ENCODE peak calls at places on chromosomes 1 and 21, in six cellular contexts. One of them, this sample, is unnamed.

GRCh38 chr1:226541631-226542622 is 6.6 kb upstream of the STUM start:
- DNase-seq in colonic mucosa: peak
- DNase-seq in cardiac fibroblast: peak
- DNase-seq in BE2C: peak
- DNase-seq in CD4-positive, alpha-beta memory T cell: no peak
- DNase-seq in CD8-positive, alpha-beta memory T cell: no peak
- DNase-seq in this sample: no peak

GRCh38 chr1:204199579-204199978 is 3.3 kb upstream of the KISS1 start:
- DNase-seq in colonic mucosa: no peak
- DNase-seq in cardiac fibroblast: no peak
- DNase-seq in BE2C: no peak
- DNase-seq in CD4-positive, alpha-beta memory T cell: no peak
- DNase-seq in CD8-positive, alpha-beta memory T cell: no peak
- DNase-seq in this sample: no peak

GRCh38 chr21:15279484-15279883 is 214.7 kb upstream of the NRIP1 start:
- DNase-seq in colonic mucosa: no peak
- DNase-seq in cardiac fibroblast: peak
- DNase-seq in BE2C: no peak
- DNase-seq in CD4-positive, alpha-beta memory T cell: no peak
- DNase-seq in CD8-positive, alpha-beta memory T cell: no peak
- DNase-seq in this sample: no peak

GRCh38 chr1:198291036-198291435 is 134.2 kb downstream of the NEK7 start:
- DNase-seq in colonic mucosa: no peak
- DNase-seq in cardiac fibroblast: no peak
- DNase-seq in BE2C: no peak
- DNase-seq in CD4-positive, alpha-beta memory T cell: no peak
- DNase-seq in CD8-positive, alpha-beta memory T cell: no peak
- DNase-seq in this sample: no peak

GRCh38 chr1:92081031-92081430 is 886 bp downstream of the BTBD8 start:
- DNase-seq in colonic mucosa: no peak
- DNase-seq in cardiac fibroblast: no peak
- DNase-seq in BE2C: no peak
- DNase-seq in CD4-positive, alpha-beta memory T cell: no peak
- DNase-seq in CD8-positive, alpha-beta memory T cell: no peak
- DNase-seq in this sample: no peak

GRCh38 chr1:218969021-218969420 is 204.7 kb upstream of the LYPLAL1 start:
- DNase-seq in colonic mucosa: no peak
- DNase-seq in cardiac fibroblast: peak
- DNase-seq in BE2C: no peak
- DNase-seq in CD4-positive, alpha-beta memory T cell: no peak
- DNase-seq in CD8-positive, alpha-beta memory T cell: no peak
- DNase-seq in this sample: peak

GRCh38 chr1:239739919-239740318 is 351.8 kb upstream of the FMN2 start:
- DNase-seq in colonic mucosa: no peak
- DNase-seq in cardiac fibroblast: no peak
- DNase-seq in BE2C: no peak
- DNase-seq in CD4-positive, alpha-beta memory T cell: no peak
- DNase-seq in CD8-positive, alpha-beta memory T cell: no peak
- DNase-seq in this sample: no peak

GRCh38 chr1:97384294-97384952 is 536.4 kb downstream of the DPYD start:
- DNase-seq in colonic mucosa: no peak
- DNase-seq in cardiac fibroblast: peak
- DNase-seq in BE2C: no peak
- DNase-seq in CD4-positive, alpha-beta memory T cell: no peak
- DNase-seq in CD8-positive, alpha-beta memory T cell: no peak
- DNase-seq in this sample: no peak

GRCh38 chr1:184296466-184297243 is 90.2 kb upstream of the C1orf21 start:
- DNase-seq in colonic mucosa: peak
- DNase-seq in cardiac fibroblast: peak
- DNase-seq in BE2C: peak
- DNase-seq in CD4-positive, alpha-beta memory T cell: no peak
- DNase-seq in CD8-positive, alpha-beta memory T cell: no peak
- DNase-seq in this sample: peak

GRCh38 chr1:106957795-106958194 is 98.7 kb upstream of the PRMT6 start:
- DNase-seq in colonic mucosa: no peak
- DNase-seq in cardiac fibroblast: no peak
- DNase-seq in BE2C: no peak
- DNase-seq in CD4-positive, alpha-beta memory T cell: no peak
- DNase-seq in CD8-positive, alpha-beta memory T cell: no peak
- DNase-seq in this sample: no peak

GRCh38 chr1:153260473-153260979 is 1.0 kb downstream of the LORICRIN start:
- DNase-seq in colonic mucosa: no peak
- DNase-seq in cardiac fibroblast: no peak
- DNase-seq in BE2C: no peak
- DNase-seq in CD4-positive, alpha-beta memory T cell: peak
- DNase-seq in CD8-positive, alpha-beta memory T cell: no peak
- DNase-seq in this sample: no peak

GRCh38 chr1:241706967-241707366 is 54.9 kb downstream of the WDR64 start:
- DNase-seq in colonic mucosa: no peak
- DNase-seq in cardiac fibroblast: peak
- DNase-seq in BE2C: no peak
- DNase-seq in CD4-positive, alpha-beta memory T cell: peak
- DNase-seq in CD8-positive, alpha-beta memory T cell: peak
- DNase-seq in this sample: no peak

GRCh38 chr1:156438278-156438987 is 62.1 kb downstream of the MEF2D start:
- DNase-seq in colonic mucosa: no peak
- DNase-seq in cardiac fibroblast: peak
- DNase-seq in BE2C: no peak
- DNase-seq in CD4-positive, alpha-beta memory T cell: no peak
- DNase-seq in CD8-positive, alpha-beta memory T cell: no peak
- DNase-seq in this sample: no peak

GRCh38 chr1:222716393-222716792 is 4.0 kb downstream of the BROX start:
- DNase-seq in colonic mucosa: no peak
- DNase-seq in cardiac fibroblast: no peak
- DNase-seq in BE2C: no peak
- DNase-seq in CD4-positive, alpha-beta memory T cell: no peak
- DNase-seq in CD8-positive, alpha-beta memory T cell: no peak
- DNase-seq in this sample: no peak

GRCh38 chr1:109250454-109251276 is 1.3 kb downstream of the CELSR2 start:
- DNase-seq in colonic mucosa: no peak
- DNase-seq in cardiac fibroblast: no peak
- DNase-seq in BE2C: no peak
- DNase-seq in CD4-positive, alpha-beta memory T cell: no peak
- DNase-seq in CD8-positive, alpha-beta memory T cell: no peak
- DNase-seq in this sample: no peak

GRCh38 chr1:203465146-203465798 is 10.3 kb upstream of the PRELP start:
- DNase-seq in colonic mucosa: no peak
- DNase-seq in cardiac fibroblast: no peak
- DNase-seq in BE2C: no peak
- DNase-seq in CD4-positive, alpha-beta memory T cell: no peak
- DNase-seq in CD8-positive, alpha-beta memory T cell: no peak
- DNase-seq in this sample: no peak

GRCh38 chr1:8302181-8302681 is 15.7 kb upstream of the SLC45A1 start:
- DNase-seq in colonic mucosa: no peak
- DNase-seq in cardiac fibroblast: no peak
- DNase-seq in BE2C: no peak
- DNase-seq in CD4-positive, alpha-beta memory T cell: no peak
- DNase-seq in CD8-positive, alpha-beta memory T cell: no peak
- DNase-seq in this sample: no peak

GRCh38 chr1:234755449-234755863 is 145.5 kb upstream of the IRF2BP2 start:
- DNase-seq in colonic mucosa: peak
- DNase-seq in cardiac fibroblast: peak
- DNase-seq in BE2C: peak
- DNase-seq in CD4-positive, alpha-beta memory T cell: no peak
- DNase-seq in CD8-positive, alpha-beta memory T cell: no peak
- DNase-seq in this sample: peak

GRCh38 chr1:115454835-115455511 is 116.9 kb upstream of the NGF start:
- DNase-seq in colonic mucosa: no peak
- DNase-seq in cardiac fibroblast: no peak
- DNase-seq in BE2C: no peak
- DNase-seq in CD4-positive, alpha-beta memory T cell: no peak
- DNase-seq in CD8-positive, alpha-beta memory T cell: no peak
- DNase-seq in this sample: no peak

GRCh38 chr1:94658221-94658620 is 116.7 kb upstream of the F3 start:
- DNase-seq in colonic mucosa: no peak
- DNase-seq in cardiac fibroblast: peak
- DNase-seq in BE2C: no peak
- DNase-seq in CD4-positive, alpha-beta memory T cell: no peak
- DNase-seq in CD8-positive, alpha-beta memory T cell: no peak
- DNase-seq in this sample: no peak

GRCh38 chr1:1540015-1540816 is at the start of gene TMEM240:
- DNase-seq in colonic mucosa: peak
- DNase-seq in cardiac fibroblast: peak
- DNase-seq in BE2C: peak
- DNase-seq in CD4-positive, alpha-beta memory T cell: peak
- DNase-seq in CD8-positive, alpha-beta memory T cell: peak
- DNase-seq in this sample: peak

GRCh38 chr21:44279621-44280260 is 5.9 kb upstream of the AIRE start:
- DNase-seq in colonic mucosa: no peak
- DNase-seq in cardiac fibroblast: no peak
- DNase-seq in BE2C: no peak
- DNase-seq in CD4-positive, alpha-beta memory T cell: no peak
- DNase-seq in CD8-positive, alpha-beta memory T cell: no peak
- DNase-seq in this sample: no peak

GRCh38 chr1:15946546-15947381 is 29.1 kb downstream of the ZBTB17 start:
- DNase-seq in colonic mucosa: no peak
- DNase-seq in cardiac fibroblast: no peak
- DNase-seq in BE2C: no peak
- DNase-seq in CD4-positive, alpha-beta memory T cell: no peak
- DNase-seq in CD8-positive, alpha-beta memory T cell: no peak
- DNase-seq in this sample: no peak

GRCh38 chr1:90351019-90351418 is 356.1 kb downstream of the ZNF326 start:
- DNase-seq in colonic mucosa: no peak
- DNase-seq in cardiac fibroblast: no peak
- DNase-seq in BE2C: no peak
- DNase-seq in CD4-positive, alpha-beta memory T cell: no peak
- DNase-seq in CD8-positive, alpha-beta memory T cell: no peak
- DNase-seq in this sample: no peak

GRCh38 chr21:44058981-44059380 is 46.9 kb downstream of the TRAPPC10 start:
- DNase-seq in colonic mucosa: no peak
- DNase-seq in cardiac fibroblast: no peak
- DNase-seq in BE2C: no peak
- DNase-seq in CD4-positive, alpha-beta memory T cell: no peak
- DNase-seq in CD8-positive, alpha-beta memory T cell: no peak
- DNase-seq in this sample: no peak

GRCh38 chr1:20681999-20682398 is 20.8 kb upstream of the DDOST start:
- DNase-seq in colonic mucosa: no peak
- DNase-seq in cardiac fibroblast: no peak
- DNase-seq in BE2C: no peak
- DNase-seq in CD4-positive, alpha-beta memory T cell: no peak
- DNase-seq in CD8-positive, alpha-beta memory T cell: no peak
- DNase-seq in this sample: no peak
- H3K4me3 ChIP-seq in colonic mucosa: no peak
- H3K4me3 ChIP-seq in cardiac fibroblast: no peak
- H3K4me3 ChIP-seq in BE2C: no peak
- H3K4me3 ChIP-seq in CD4-positive, alpha-beta memory T cell: no peak
- H3K4me3 ChIP-seq in CD8-positive, alpha-beta memory T cell: no peak
- H3K4me3 ChIP-seq in this sample: no peak

GRCh38 chr1:12078575-12078937 is 15.5 kb downstream of the TNFRSF8 start:
- DNase-seq in colonic mucosa: no peak
- DNase-seq in cardiac fibroblast: no peak
- DNase-seq in BE2C: no peak
- DNase-seq in CD4-positive, alpha-beta memory T cell: no peak
- DNase-seq in CD8-positive, alpha-beta memory T cell: no peak
- DNase-seq in this sample: no peak
- H3K4me3 ChIP-seq in colonic mucosa: no peak
- H3K4me3 ChIP-seq in cardiac fibroblast: no peak
- H3K4me3 ChIP-seq in BE2C: no peak
- H3K4me3 ChIP-seq in CD4-positive, alpha-beta memory T cell: no peak
- H3K4me3 ChIP-seq in CD8-positive, alpha-beta memory T cell: no peak
- H3K4me3 ChIP-seq in this sample: no peak

DNA sequence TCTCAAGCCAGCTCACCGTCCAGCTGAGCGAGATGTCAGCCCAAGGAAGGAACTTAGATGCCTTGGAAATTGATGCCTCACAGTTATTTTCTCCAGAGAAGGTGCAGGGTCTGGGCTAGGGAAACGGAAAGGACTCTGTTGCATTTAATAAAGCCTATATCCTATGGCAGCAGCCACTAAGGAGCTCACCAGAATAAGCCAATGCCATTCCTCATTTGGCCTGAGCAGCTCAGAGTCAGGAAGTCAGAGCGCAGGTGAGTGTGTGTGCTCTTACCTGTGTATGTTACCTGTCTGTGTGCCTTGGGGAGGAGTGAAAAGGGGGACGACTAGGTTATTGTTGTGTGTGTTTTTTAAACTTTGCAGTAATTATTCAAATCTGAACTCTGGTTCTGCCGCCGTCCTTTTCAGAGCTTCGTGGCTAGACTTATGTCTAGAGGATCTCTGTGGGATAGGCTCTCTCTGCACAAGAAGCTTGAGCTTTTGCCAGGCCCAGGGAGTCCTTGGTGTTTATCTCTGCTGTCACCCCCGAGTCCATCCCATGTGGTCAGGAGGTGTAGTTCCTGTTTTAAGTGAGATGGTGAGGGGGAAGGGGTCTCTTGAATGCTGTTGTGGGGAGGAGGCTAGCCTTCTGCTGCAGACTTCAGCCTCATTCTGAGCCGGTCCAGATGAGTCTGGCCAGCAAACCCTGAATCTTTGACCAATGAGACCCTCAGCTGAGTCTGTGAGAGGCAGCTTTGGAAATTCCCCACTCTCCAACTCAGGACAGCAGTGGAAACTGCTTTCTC is 2.4 kb downstream of the TMCC2 start:
- DNase-seq in colonic mucosa: no peak
- DNase-seq in cardiac fibroblast: no peak
- DNase-seq in BE2C: no peak
- DNase-seq in CD4-positive, alpha-beta memory T cell: no peak
- DNase-seq in CD8-positive, alpha-beta memory T cell: no peak
- DNase-seq in this sample: no peak
- H3K4me3 ChIP-seq in colonic mucosa: no peak
- H3K4me3 ChIP-seq in cardiac fibroblast: no peak
- H3K4me3 ChIP-seq in BE2C: no peak
- H3K4me3 ChIP-seq in CD4-positive, alpha-beta memory T cell: no peak
- H3K4me3 ChIP-seq in CD8-positive, alpha-beta memory T cell: no peak
- H3K4me3 ChIP-seq in this sample: peak

GRCh38 chr1:201502511-201502857 is 4.4 kb downstream of the CSRP1 start:
- DNase-seq in colonic mucosa: no peak
- DNase-seq in cardiac fibroblast: no peak
- DNase-seq in BE2C: no peak
- DNase-seq in CD4-positive, alpha-beta memory T cell: no peak
- DNase-seq in CD8-positive, alpha-beta memory T cell: no peak
- DNase-seq in this sample: no peak
- H3K4me3 ChIP-seq in colonic mucosa: no peak
- H3K4me3 ChIP-seq in cardiac fibroblast: no peak
- H3K4me3 ChIP-seq in BE2C: no peak
- H3K4me3 ChIP-seq in CD4-positive, alpha-beta memory T cell: no peak
- H3K4me3 ChIP-seq in CD8-positive, alpha-beta memory T cell: no peak
- H3K4me3 ChIP-seq in this sample: no peak

GRCh38 chr1:23693599-23693998 is 2.0 kb downstream of the RPL11 start:
- DNase-seq in colonic mucosa: no peak
- DNase-seq in cardiac fibroblast: no peak
- DNase-seq in BE2C: no peak
- DNase-seq in CD4-positive, alpha-beta memory T cell: no peak
- DNase-seq in CD8-positive, alpha-beta memory T cell: no peak
- DNase-seq in this sample: no peak
- H3K4me3 ChIP-seq in colonic mucosa: no peak
- H3K4me3 ChIP-seq in cardiac fibroblast: peak
- H3K4me3 ChIP-seq in BE2C: peak
- H3K4me3 ChIP-seq in CD4-positive, alpha-beta memory T cell: no peak
- H3K4me3 ChIP-seq in CD8-positive, alpha-beta memory T cell: no peak
- H3K4me3 ChIP-seq in this sample: peak

GRCh38 chr1:151142411-151143056 is 3.9 kb downstream of the SEMA6C start:
- DNase-seq in colonic mucosa: no peak
- DNase-seq in cardiac fibroblast: no peak
- DNase-seq in BE2C: no peak
- DNase-seq in CD4-positive, alpha-beta memory T cell: no peak
- DNase-seq in CD8-positive, alpha-beta memory T cell: no peak
- DNase-seq in this sample: no peak
- H3K4me3 ChIP-seq in colonic mucosa: no peak
- H3K4me3 ChIP-seq in cardiac fibroblast: no peak
- H3K4me3 ChIP-seq in BE2C: no peak
- H3K4me3 ChIP-seq in CD4-positive, alpha-beta memory T cell: no peak
- H3K4me3 ChIP-seq in CD8-positive, alpha-beta memory T cell: no peak
- H3K4me3 ChIP-seq in this sample: no peak

This sample was measured in skeletal muscle cell.